ENCODE peak calls at places on chromosomes 5 and 9, in nine cellular contexts. E, C, T, B, Q, H, R, Z and W are unnamed samples.

GRCh38 chr5:142561029-142561428 is 124.9 kb downstream of the FGF1 start:
- DNase-seq in Q (no peak), B (no peak), Z (no peak), C (no peak), E (no peak), H (no peak), R (no peak), T (no peak), W (no peak)

GRCh38 chr5:9283021-9283420 is 262.9 kb downstream of the SEMA5A start:
- DNase-seq in C (no peak), E (no peak), R (no peak), T (no peak), Q (no peak), Z (no peak), B (no peak), H (peak; percentile 81), W (no peak)

GRCh38 chr5:107849118-107849517 is 178.4 kb upstream of the EFNA5 start:
- DNase-seq in Q (no peak), C (no peak), E (no peak), R (no peak), H (no peak), B (no peak), Z (no peak), T (no peak), W (no peak)

GRCh38 chr9:120080781-120081180 is 499.2 kb downstream of the CDK5RAP2 start:
- DNase-seq in E (no peak), Z (no peak), R (no peak), B (no peak), H (no peak), T (no peak), Q (no peak), C (no peak), W (no peak)

GRCh38 chr5:177256296-177256695 is 47.2 kb downstream of the RAB24 start:
- DNase-seq in B (no peak), H (no peak), T (no peak), Z (no peak), E (no peak), Q (no peak), R (no peak), C (no peak), W (no peak)

GRCh38 chr9:78298046-78298511 is 1.2 kb downstream of the PSAT1 start:
- DNase-seq in E (no peak), B (peak; percentile 29), C (no peak), Z (no peak), Q (no peak), H (no peak), T (peak; percentile 55), R (no peak), W (no peak)

GRCh38 chr9:88092699-88093359 is 45.4 kb downstream of the SPATA31C2 start:
- DNase-seq in Q (no peak), C (no peak), E (no peak), H (peak; percentile 85), Z (no peak), B (no peak), R (peak; percentile 47), T (no peak), W (no peak)

GRCh38 chr5:75412111-75412990 is 75.3 kb downstream of the HMGCR start:
- DNase-seq in B (no peak), Q (peak; percentile 21), Z (no peak), T (no peak), C (no peak), H (peak; percentile 2), R (no peak), E (no peak), W (no peak)

GRCh38 chr9:105330201-105330600 is 85.8 kb downstream of the SLC44A1 start:
- DNase-seq in E (no peak), R (no peak), C (no peak), Z (no peak), Q (peak; percentile 16), H (peak; percentile 35), T (no peak), B (no peak), W (no peak)

GRCh38 chr5:10628601-10629000 is 64.7 kb downstream of the ANKRD33B start:
- DNase-seq in H (no peak), C (no peak), Q (no peak), B (no peak), R (no peak), Z (no peak), E (no peak), T (no peak), W (no peak)

GRCh38 chr5:50709471-50709870 is 43.0 kb downstream of the PARP8 start:
- DNase-seq in E (no peak), R (no peak), H (peak; percentile 50), B (no peak), T (no peak), Q (no peak), Z (no peak), C (no peak), W (no peak)